ENCODE peak calls at places on chromosomes 5 and 9, in five cellular contexts. One of them, this sample, is unnamed.

GRCh38 chr5:136249678-136250266 is 56.8 kb upstream of the SMIM32 start:
- DNase-seq in choroid plexus epithelial cell: peak
- DNase-seq in ovary: no peak
- DNase-seq in right lobe of liver: peak
- DNase-seq in heart right ventricle: peak
- DNase-seq in this sample: no peak

GRCh38 chr5:152164860-152165259 is 240.2 kb upstream of the GLRA1 start:
- DNase-seq in choroid plexus epithelial cell: no peak
- DNase-seq in ovary: no peak
- DNase-seq in right lobe of liver: no peak
- DNase-seq in heart right ventricle: no peak
- DNase-seq in this sample: no peak

GRCh38 chr5:1243487-1244152 is 18.4 kb downstream of the SLC6A18 start:
- DNase-seq in choroid plexus epithelial cell: no peak
- DNase-seq in ovary: no peak
- DNase-seq in right lobe of liver: no peak
- DNase-seq in heart right ventricle: no peak
- DNase-seq in this sample: no peak

GRCh38 chr5:126938461-126938860 is 91.9 kb downstream of the MARCHF3 start:
- DNase-seq in choroid plexus epithelial cell: peak
- DNase-seq in ovary: no peak
- DNase-seq in right lobe of liver: no peak
- DNase-seq in heart right ventricle: no peak
- DNase-seq in this sample: no peak

GRCh38 chr5:133245191-133246052 is 193.6 kb downstream of the HSPA4 start:
- DNase-seq in choroid plexus epithelial cell: peak
- DNase-seq in ovary: no peak
- DNase-seq in right lobe of liver: no peak
- DNase-seq in heart right ventricle: no peak
- DNase-seq in this sample: no peak

GRCh38 chr5:67248703-67249589 is 52.3 kb upstream of the CD180 start:
- DNase-seq in choroid plexus epithelial cell: no peak
- DNase-seq in ovary: no peak
- DNase-seq in right lobe of liver: no peak
- DNase-seq in heart right ventricle: no peak
- DNase-seq in this sample: no peak

GRCh38 chr5:939368-939767 is 46.7 kb downstream of the TRIP13 start:
- DNase-seq in choroid plexus epithelial cell: no peak
- DNase-seq in ovary: no peak
- DNase-seq in right lobe of liver: peak
- DNase-seq in heart right ventricle: no peak
- DNase-seq in this sample: no peak

GRCh38 chr5:73266925-73267775 is 94.2 kb downstream of the TMEM174 start:
- DNase-seq in choroid plexus epithelial cell: no peak
- DNase-seq in ovary: no peak
- DNase-seq in right lobe of liver: no peak
- DNase-seq in heart right ventricle: no peak
- DNase-seq in this sample: no peak

GRCh38 chr5:41009228-41009627 is 61.9 kb downstream of the MROH2B start:
- DNase-seq in choroid plexus epithelial cell: no peak
- DNase-seq in ovary: no peak
- DNase-seq in right lobe of liver: no peak
- DNase-seq in heart right ventricle: no peak
- DNase-seq in this sample: no peak

GRCh38 chr5:80967500-80968181 is 7.5 kb downstream of the RASGRF2 start:
- DNase-seq in choroid plexus epithelial cell: peak
- DNase-seq in ovary: peak
- DNase-seq in right lobe of liver: peak
- DNase-seq in heart right ventricle: no peak
- DNase-seq in this sample: no peak

GRCh38 chr9:69121155-69122085 is 52.7 kb upstream of the TJP2 start:
- DNase-seq in choroid plexus epithelial cell: peak
- DNase-seq in ovary: peak
- DNase-seq in right lobe of liver: peak
- DNase-seq in heart right ventricle: peak
- DNase-seq in this sample: no peak

GRCh38 chr5:172984244-172984953 is 828 bp downstream of the ATP6V0E1 start:
- DNase-seq in choroid plexus epithelial cell: peak
- DNase-seq in ovary: peak
- DNase-seq in right lobe of liver: peak
- DNase-seq in heart right ventricle: peak
- DNase-seq in this sample: peak

GRCh38 chr9:6488395-6488794 is 75.4 kb downstream of the UHRF2 start:
- DNase-seq in choroid plexus epithelial cell: peak
- DNase-seq in ovary: no peak
- DNase-seq in right lobe of liver: no peak
- DNase-seq in heart right ventricle: no peak
- DNase-seq in this sample: no peak

GRCh38 chr9:109953300-109953699 is 173.3 kb downstream of the PALM2AKAP2 start:
- DNase-seq in choroid plexus epithelial cell: no peak
- DNase-seq in ovary: no peak
- DNase-seq in right lobe of liver: no peak
- DNase-seq in heart right ventricle: no peak
- DNase-seq in this sample: no peak

GRCh38 chr9:20624201-20625002 is 2.1 kb upstream of the MLLT3 start:
- DNase-seq in choroid plexus epithelial cell: peak
- DNase-seq in ovary: peak
- DNase-seq in right lobe of liver: peak
- DNase-seq in heart right ventricle: peak
- DNase-seq in this sample: peak
- H3K4me3 ChIP-seq in choroid plexus epithelial cell: peak
- H3K4me3 ChIP-seq in ovary: peak
- H3K4me3 ChIP-seq in right lobe of liver: peak
- H3K4me3 ChIP-seq in heart right ventricle: peak
- H3K4me3 ChIP-seq in this sample: peak

GRCh38 chr5:114790403-114790792 is 379.3 kb downstream of the TRIM36 start:
- DNase-seq in choroid plexus epithelial cell: no peak
- DNase-seq in ovary: no peak
- DNase-seq in right lobe of liver: no peak
- DNase-seq in heart right ventricle: no peak
- DNase-seq in this sample: no peak

DNA sequence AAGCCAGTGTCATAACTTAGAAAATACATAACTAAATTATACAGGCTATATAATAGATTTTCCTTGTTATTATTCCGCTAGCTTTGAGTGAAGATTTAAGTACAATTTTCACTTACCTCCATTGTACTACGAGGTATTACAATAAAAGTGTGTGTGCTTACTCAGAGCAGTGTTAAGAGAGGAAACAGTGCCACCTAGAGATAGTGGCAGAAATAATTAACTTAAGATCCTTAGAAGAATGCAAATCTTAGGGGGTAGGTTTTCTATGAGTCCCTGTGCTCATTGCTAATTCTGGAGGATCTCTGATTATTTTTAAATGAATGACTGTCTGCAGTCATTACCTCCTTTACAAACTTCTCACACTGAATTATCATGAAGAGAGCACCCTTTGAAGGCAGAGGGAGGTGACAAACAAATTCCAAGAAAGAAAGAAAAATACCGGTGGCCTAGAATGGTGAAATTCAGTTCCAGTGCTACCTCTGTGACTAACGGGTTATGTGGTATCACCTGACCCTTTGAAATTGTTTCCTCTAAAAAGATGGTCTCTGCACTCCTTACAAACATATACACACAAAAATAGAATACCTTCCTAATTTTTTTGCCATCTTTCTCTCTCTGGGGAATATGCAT is 379.8 kb downstream of the TRIM36 start:
- DNase-seq in choroid plexus epithelial cell: peak
- DNase-seq in ovary: no peak
- DNase-seq in right lobe of liver: no peak
- DNase-seq in heart right ventricle: no peak
- DNase-seq in this sample: no peak
- TF ChIP-seq CTCF in choroid plexus epithelial cell: no peak
- TF ChIP-seq CTCF in ovary: no peak
- TF ChIP-seq CTCF in right lobe of liver: peak
- TF ChIP-seq CTCF in heart right ventricle: peak
- TF ChIP-seq CTCF in this sample: peak

DNA sequence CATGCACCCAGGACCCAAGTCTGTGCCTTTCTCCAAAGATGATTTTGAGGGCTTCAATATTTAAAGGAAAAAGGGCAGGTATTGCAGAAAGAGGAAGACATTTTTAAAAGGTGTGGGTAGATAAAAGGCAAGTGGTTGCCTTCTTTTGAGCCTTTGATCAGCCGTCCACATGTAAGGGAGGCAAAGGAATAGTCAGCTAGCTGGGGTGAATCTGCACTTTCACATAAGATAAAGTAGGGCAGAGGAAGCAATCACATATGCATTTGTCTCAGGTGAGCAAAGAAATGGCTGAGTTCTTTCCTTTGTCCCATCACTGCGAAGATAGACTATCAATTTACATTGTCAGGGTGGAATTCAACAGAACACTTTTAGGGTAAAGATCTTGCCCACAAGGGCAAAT is 19.9 kb downstream of the MGAT1 start:
- DNase-seq in choroid plexus epithelial cell: no peak
- DNase-seq in ovary: no peak
- DNase-seq in right lobe of liver: no peak
- DNase-seq in heart right ventricle: no peak
- DNase-seq in this sample: no peak
- H3K4me3 ChIP-seq in choroid plexus epithelial cell: no peak
- H3K4me3 ChIP-seq in ovary: no peak
- H3K4me3 ChIP-seq in right lobe of liver: no peak
- H3K4me3 ChIP-seq in heart right ventricle: no peak
- H3K4me3 ChIP-seq in this sample: no peak

GRCh38 chr5:180803181-180804128 is 849 bp upstream of the MGAT1 start:
- DNase-seq in choroid plexus epithelial cell: peak
- DNase-seq in ovary: peak
- DNase-seq in right lobe of liver: peak
- DNase-seq in heart right ventricle: peak
- DNase-seq in this sample: peak
- TF ChIP-seq CTCF in choroid plexus epithelial cell: peak
- TF ChIP-seq CTCF in ovary: peak
- TF ChIP-seq CTCF in right lobe of liver: no peak
- TF ChIP-seq CTCF in heart right ventricle: peak
- TF ChIP-seq CTCF in this sample: peak

This sample was measured in GM12864.